ENCODE peak calls at places on chromosomes 2 and 18, in eight cellular contexts. One of them, this sample, is unnamed.

GRCh38 chr2:189424956-189425355 is 16.3 kb upstream of the WDR75 start:
- DNase-seq in HCT116: no peak
- DNase-seq in EH: no peak
- DNase-seq in AG08396: no peak
- DNase-seq in NCI-H1417: no peak
- DNase-seq in activated T-cell treated with anti-CD3 and anti-CD28 coated beads, Interleukin-2, amount 50 U/mL, for 4 hours: no peak
- DNase-seq in caudate nucleus: no peak
- DNase-seq in breast epithelium: no peak
- DNase-seq in this sample: no peak

GRCh38 chr2:171367692-171368091 is 66.1 kb downstream of the METTL8 start:
- DNase-seq in caudate nucleus: no peak
- DNase-seq in breast epithelium: no peak
- DNase-seq in activated T-cell treated with anti-CD3 and anti-CD28 coated beads, Interleukin-2, amount 50 U/mL, for 4 hours: no peak
- DNase-seq in EH: no peak
- DNase-seq in AG08396: no peak
- DNase-seq in HCT116: no peak
- DNase-seq in NCI-H1417: no peak
- DNase-seq in this sample: no peak

GRCh38 chr2:10007921-10008808 is 35.2 kb upstream of the KLF11 start:
- DNase-seq in NCI-H1417: no peak
- DNase-seq in breast epithelium: peak
- DNase-seq in AG08396: peak
- DNase-seq in caudate nucleus: no peak
- DNase-seq in activated T-cell treated with anti-CD3 and anti-CD28 coated beads, Interleukin-2, amount 50 U/mL, for 4 hours: no peak
- DNase-seq in HCT116: no peak
- DNase-seq in EH: no peak
- DNase-seq in this sample: no peak

GRCh38 chr2:58644992-58645391 is 403.9 kb upstream of the FANCL start:
- DNase-seq in HCT116: no peak
- DNase-seq in NCI-H1417: no peak
- DNase-seq in EH: no peak
- DNase-seq in activated T-cell treated with anti-CD3 and anti-CD28 coated beads, Interleukin-2, amount 50 U/mL, for 4 hours: no peak
- DNase-seq in breast epithelium: no peak
- DNase-seq in caudate nucleus: no peak
- DNase-seq in AG08396: no peak
- DNase-seq in this sample: no peak

GRCh38 chr2:231300020-231300721 is 95.3 kb upstream of the B3GNT7 start:
- DNase-seq in activated T-cell treated with anti-CD3 and anti-CD28 coated beads, Interleukin-2, amount 50 U/mL, for 4 hours: no peak
- DNase-seq in AG08396: no peak
- DNase-seq in EH: no peak
- DNase-seq in NCI-H1417: no peak
- DNase-seq in HCT116: no peak
- DNase-seq in caudate nucleus: no peak
- DNase-seq in breast epithelium: no peak
- DNase-seq in this sample: no peak

GRCh38 chr2:234446404-234447076 is 50.3 kb downstream of the ARL4C start:
- DNase-seq in breast epithelium: no peak
- DNase-seq in EH: no peak
- DNase-seq in activated T-cell treated with anti-CD3 and anti-CD28 coated beads, Interleukin-2, amount 50 U/mL, for 4 hours: peak
- DNase-seq in NCI-H1417: no peak
- DNase-seq in caudate nucleus: peak
- DNase-seq in AG08396: no peak
- DNase-seq in HCT116: no peak
- DNase-seq in this sample: no peak

GRCh38 chr2:215299337-215299859 is 12.5 kb upstream of the ATIC start:
- DNase-seq in EH: peak
- DNase-seq in activated T-cell treated with anti-CD3 and anti-CD28 coated beads, Interleukin-2, amount 50 U/mL, for 4 hours: no peak
- DNase-seq in AG08396: no peak
- DNase-seq in caudate nucleus: no peak
- DNase-seq in breast epithelium: no peak
- DNase-seq in NCI-H1417: no peak
- DNase-seq in HCT116: no peak
- DNase-seq in this sample: no peak

GRCh38 chr2:169636440-169637097 is 52.4 kb downstream of the PPIG start:
- DNase-seq in NCI-H1417: no peak
- DNase-seq in HCT116: no peak
- DNase-seq in EH: no peak
- DNase-seq in activated T-cell treated with anti-CD3 and anti-CD28 coated beads, Interleukin-2, amount 50 U/mL, for 4 hours: no peak
- DNase-seq in AG08396: no peak
- DNase-seq in breast epithelium: no peak
- DNase-seq in caudate nucleus: no peak
- DNase-seq in this sample: no peak

GRCh38 chr2:226478121-226478809 is 321.4 kb downstream of the IRS1 start:
- DNase-seq in caudate nucleus: no peak
- DNase-seq in HCT116: peak
- DNase-seq in AG08396: peak
- DNase-seq in EH: peak
- DNase-seq in activated T-cell treated with anti-CD3 and anti-CD28 coated beads, Interleukin-2, amount 50 U/mL, for 4 hours: no peak
- DNase-seq in NCI-H1417: no peak
- DNase-seq in breast epithelium: no peak
- DNase-seq in this sample: peak

GRCh38 chr2:234955091-234955511 is 3.3 kb downstream of the SH3BP4 start:
- DNase-seq in caudate nucleus: no peak
- DNase-seq in NCI-H1417: peak
- DNase-seq in HCT116: no peak
- DNase-seq in activated T-cell treated with anti-CD3 and anti-CD28 coated beads, Interleukin-2, amount 50 U/mL, for 4 hours: no peak
- DNase-seq in EH: no peak
- DNase-seq in breast epithelium: no peak
- DNase-seq in AG08396: no peak
- DNase-seq in this sample: no peak

GRCh38 chr18:35875566-35875965 is 96.9 kb upstream of the RMP24 start:
- DNase-seq in HCT116: no peak
- DNase-seq in NCI-H1417: no peak
- DNase-seq in breast epithelium: no peak
- DNase-seq in EH: no peak
- DNase-seq in activated T-cell treated with anti-CD3 and anti-CD28 coated beads, Interleukin-2, amount 50 U/mL, for 4 hours: no peak
- DNase-seq in caudate nucleus: no peak
- DNase-seq in AG08396: no peak
- DNase-seq in this sample: no peak

GRCh38 chr2:181231886-181232644 is 225.1 kb upstream of the ITGA4 start:
- DNase-seq in activated T-cell treated with anti-CD3 and anti-CD28 coated beads, Interleukin-2, amount 50 U/mL, for 4 hours: no peak
- DNase-seq in caudate nucleus: no peak
- DNase-seq in AG08396: no peak
- DNase-seq in EH: peak
- DNase-seq in HCT116: no peak
- DNase-seq in breast epithelium: no peak
- DNase-seq in NCI-H1417: no peak
- DNase-seq in this sample: peak

GRCh38 chr2:18440141-18440605 is 120.3 kb downstream of the RDH14 start:
- DNase-seq in NCI-H1417: no peak
- DNase-seq in AG08396: no peak
- DNase-seq in activated T-cell treated with anti-CD3 and anti-CD28 coated beads, Interleukin-2, amount 50 U/mL, for 4 hours: no peak
- DNase-seq in breast epithelium: no peak
- DNase-seq in HCT116: no peak
- DNase-seq in EH: peak
- DNase-seq in caudate nucleus: no peak
- DNase-seq in this sample: no peak

GRCh38 chr2:32003791-32004190 is 7.0 kb downstream of the MEMO1 start:
- DNase-seq in NCI-H1417: no peak
- DNase-seq in activated T-cell treated with anti-CD3 and anti-CD28 coated beads, Interleukin-2, amount 50 U/mL, for 4 hours: no peak
- DNase-seq in breast epithelium: no peak
- DNase-seq in AG08396: no peak
- DNase-seq in HCT116: no peak
- DNase-seq in caudate nucleus: no peak
- DNase-seq in EH: no peak
- DNase-seq in this sample: no peak

GRCh38 chr2:87996570-87996969 is 19.8 kb downstream of the RNU2-63P start:
- DNase-seq in HCT116: no peak
- DNase-seq in breast epithelium: no peak
- DNase-seq in AG08396: no peak
- DNase-seq in activated T-cell treated with anti-CD3 and anti-CD28 coated beads, Interleukin-2, amount 50 U/mL, for 4 hours: no peak
- DNase-seq in EH: no peak
- DNase-seq in caudate nucleus: no peak
- DNase-seq in NCI-H1417: no peak
- DNase-seq in this sample: no peak

GRCh38 chr2:240048237-240048636 is 5.1 kb downstream of the OR6B3 start:
- DNase-seq in AG08396: no peak
- DNase-seq in activated T-cell treated with anti-CD3 and anti-CD28 coated beads, Interleukin-2, amount 50 U/mL, for 4 hours: no peak
- DNase-seq in caudate nucleus: no peak
- DNase-seq in breast epithelium: no peak
- DNase-seq in EH: no peak
- DNase-seq in NCI-H1417: no peak
- DNase-seq in HCT116: no peak
- DNase-seq in this sample: no peak

GRCh38 chr2:18067980-18068379 is 189.5 kb downstream of the KCNS3 start:
- DNase-seq in AG08396: no peak
- DNase-seq in EH: no peak
- DNase-seq in activated T-cell treated with anti-CD3 and anti-CD28 coated beads, Interleukin-2, amount 50 U/mL, for 4 hours: no peak
- DNase-seq in caudate nucleus: no peak
- DNase-seq in breast epithelium: no peak
- DNase-seq in NCI-H1417: no peak
- DNase-seq in HCT116: no peak
- DNase-seq in this sample: no peak

GRCh38 chr18:8052237-8052701 is 485.2 kb downstream of the PTPRM start:
- DNase-seq in caudate nucleus: no peak
- DNase-seq in NCI-H1417: peak
- DNase-seq in HCT116: no peak
- DNase-seq in activated T-cell treated with anti-CD3 and anti-CD28 coated beads, Interleukin-2, amount 50 U/mL, for 4 hours: no peak
- DNase-seq in EH: peak
- DNase-seq in AG08396: no peak
- DNase-seq in breast epithelium: no peak
- DNase-seq in this sample: no peak

GRCh38 chr2:229714736-229715541 is 584 bp upstream of the DNER start:
- DNase-seq in EH: peak
- DNase-seq in HCT116: no peak
- DNase-seq in NCI-H1417: peak
- DNase-seq in AG08396: peak
- DNase-seq in breast epithelium: no peak
- DNase-seq in caudate nucleus: peak
- DNase-seq in activated T-cell treated with anti-CD3 and anti-CD28 coated beads, Interleukin-2, amount 50 U/mL, for 4 hours: no peak
- DNase-seq in this sample: peak

GRCh38 chr18:79400091-79400590 is 4.4 kb downstream of the NFATC1 start:
- DNase-seq in breast epithelium: peak
- DNase-seq in caudate nucleus: no peak
- DNase-seq in AG08396: peak
- DNase-seq in activated T-cell treated with anti-CD3 and anti-CD28 coated beads, Interleukin-2, amount 50 U/mL, for 4 hours: peak
- DNase-seq in EH: peak
- DNase-seq in HCT116: no peak
- DNase-seq in NCI-H1417: peak
- DNase-seq in this sample: peak

GRCh38 chr2:172094319-172095145 is 8.2 kb downstream of the DLX2 start:
- DNase-seq in breast epithelium: no peak
- DNase-seq in activated T-cell treated with anti-CD3 and anti-CD28 coated beads, Interleukin-2, amount 50 U/mL, for 4 hours: no peak
- DNase-seq in NCI-H1417: no peak
- DNase-seq in caudate nucleus: peak
- DNase-seq in HCT116: no peak
- DNase-seq in EH: peak
- DNase-seq in AG08396: peak
- DNase-seq in this sample: peak

GRCh38 chr2:102081600-102081999 is 60.9 kb upstream of the IL1R1 start:
- DNase-seq in EH: no peak
- DNase-seq in breast epithelium: no peak
- DNase-seq in caudate nucleus: no peak
- DNase-seq in activated T-cell treated with anti-CD3 and anti-CD28 coated beads, Interleukin-2, amount 50 U/mL, for 4 hours: no peak
- DNase-seq in HCT116: no peak
- DNase-seq in AG08396: no peak
- DNase-seq in NCI-H1417: no peak
- DNase-seq in this sample: no peak

GRCh38 chr2:186588940-186589732 is 720 bp upstream of the ITGAV start:
- DNase-seq in EH: no peak
- DNase-seq in caudate nucleus: no peak
- DNase-seq in breast epithelium: no peak
- DNase-seq in AG08396: no peak
- DNase-seq in activated T-cell treated with anti-CD3 and anti-CD28 coated beads, Interleukin-2, amount 50 U/mL, for 4 hours: no peak
- DNase-seq in NCI-H1417: no peak
- DNase-seq in HCT116: no peak
- DNase-seq in this sample: no peak

GRCh38 chr2:219352448-219353023 is 20.0 kb upstream of the RESP18 start:
- DNase-seq in NCI-H1417: peak
- DNase-seq in breast epithelium: no peak
- DNase-seq in HCT116: peak
- DNase-seq in EH: peak
- DNase-seq in activated T-cell treated with anti-CD3 and anti-CD28 coated beads, Interleukin-2, amount 50 U/mL, for 4 hours: peak
- DNase-seq in caudate nucleus: peak
- DNase-seq in AG08396: peak
- DNase-seq in this sample: peak